ENCODE peak calls at places on chromosomes 5 and 9, in seven cellular contexts. U, E, N, K, P, C and S are unnamed samples.
A peak's percentile ranks its signal among the peaks of the same experiment; 100 is the strongest.

GRCh38 chr5:133242221-133242835 is 190.5 kb downstream of the HSPA4 start:
- DNase-seq in K (no peak), P (no peak), N (no peak), E (no peak), C (no peak), U (no peak), S (no peak)

GRCh38 chr9:129898205-129898604 is 62.9 kb downstream of the USP20 start:
- DNase-seq in C (no peak), E (no peak), N (no peak), U (no peak), P (no peak), K (no peak), S (peak; percentile 65)

GRCh38 chr5:139820606-139821005 is 25.0 kb downstream of the PSD2 start:
- DNase-seq in E (no peak), P (no peak), U (no peak), K (no peak), C (no peak), N (no peak), S (no peak)

GRCh38 chr9:130237763-130238524 is 27.6 kb upstream of the HMCN2 start:
- DNase-seq in E (no peak), P (no peak), U (no peak), C (no peak), N (no peak), K (no peak), S (no peak)

GRCh38 chr5:27020965-27021364 is 17.4 kb downstream of the CDH9 start:
- DNase-seq in K (no peak), N (peak; percentile 12), C (no peak), U (no peak), P (no peak), E (no peak), S (peak; percentile 31)

GRCh38 chr5:113450366-113451328 is 15.9 kb upstream of the TSSK1B start:
- DNase-seq in P (no peak), E (no peak), N (no peak), C (no peak), U (no peak), K (no peak), S (no peak)

GRCh38 chr5:25649628-25650265 is 1005.0 kb upstream of the CDH10 start:
- DNase-seq in K (no peak), C (no peak), U (no peak), N (no peak), E (no peak), P (no peak), S (no peak)

GRCh38 chr5:139277171-139277570 is 16.4 kb upstream of the MATR3 start:
- DNase-seq in P (no peak), N (no peak), C (no peak), U (no peak), E (no peak), K (no peak), S (no peak)

GRCh38 chr5:102421647-102422046 is 77.2 kb downstream of the SLCO6A1 start:
- DNase-seq in E (no peak), N (peak; percentile 8), K (no peak), U (peak; percentile 20), P (no peak), C (no peak), S (peak; percentile 15)